ENCODE peak calls at places on chromosomes 1 and 21, in nine cellular contexts. W, H, X, N, O, U, R, K and Y are unnamed samples.

GRCh38 chr21:46060596-46061061 is 37.3 kb upstream of the COL6A2 start:
- DNase-seq in W (peak), H (no peak), X (no peak), N (no peak), O (peak), U (no peak), R (peak), K (peak), Y (no peak)

GRCh38 chr1:3454811-3455618 is 550 bp downstream of the ARHGEF16 start:
- DNase-seq in W (no peak), H (no peak), X (peak), N (peak), O (no peak), U (no peak), R (no peak), K (peak), Y (no peak)

GRCh38 chr1:244325056-244325764 is 126.5 kb downstream of the ADSS2 start:
- DNase-seq in W (no peak), H (peak), X (no peak), N (no peak), O (no peak), U (no peak), R (no peak), K (no peak), Y (no peak)

GRCh38 chr21:21101911-21102310 is 103.7 kb downstream of the NCAM2 start:
- DNase-seq in W (no peak), H (peak), X (peak), N (no peak), O (no peak), U (no peak), R (no peak), K (no peak), Y (no peak)

GRCh38 chr1:119774746-119775495 is 6.2 kb upstream of the HMGCS2 start:
- DNase-seq in W (peak), H (no peak), X (no peak), N (no peak), O (no peak), U (no peak), R (no peak), K (peak), Y (no peak)

GRCh38 chr1:23810818-23811420 is 10.4 kb upstream of the GALE start:
- DNase-seq in W (peak), H (no peak), X (no peak), N (no peak), O (no peak), U (no peak), R (peak), K (peak), Y (no peak)

GRCh38 chr1:70587803-70588465 is 176.9 kb downstream of the CTH start:
- DNase-seq in W (no peak), H (no peak), X (no peak), N (no peak), O (no peak), U (no peak), R (no peak), K (no peak), Y (no peak)

GRCh38 chr1:194024659-194025058 is 838.2 kb upstream of the B3GALT2 start:
- DNase-seq in W (peak), H (no peak), X (peak), N (no peak), O (no peak), U (no peak), R (no peak), K (no peak), Y (no peak)

GRCh38 chr1:212466437-212466836 is 33.7 kb downstream of the NENF start:
- DNase-seq in W (no peak), H (no peak), X (no peak), N (no peak), O (no peak), U (no peak), R (no peak), K (no peak), Y (no peak)

GRCh38 chr1:87872189-87872588 is 543.5 kb downstream of the LMO4 start:
- DNase-seq in W (no peak), H (no peak), X (no peak), N (no peak), O (no peak), U (no peak), R (no peak), K (no peak), Y (no peak)

GRCh38 chr1:169924063-169924462 is 30.4 kb upstream of the SCYL3 start:
- DNase-seq in W (no peak), H (no peak), X (no peak), N (no peak), O (no peak), U (no peak), R (no peak), K (no peak), Y (no peak)

GRCh38 chr1:216310776-216311175 is 112.5 kb downstream of the USH2A start:
- DNase-seq in W (peak), H (peak), X (peak), N (no peak), O (no peak), U (no peak), R (no peak), K (peak), Y (no peak)

GRCh38 chr21:38471766-38472165 is 26.5 kb downstream of the ERG start:
- DNase-seq in W (no peak), H (no peak), X (no peak), N (no peak), O (no peak), U (no peak), R (no peak), K (no peak), Y (no peak)

GRCh38 chr1:104387716-104388508 is 638.2 kb downstream of the AMY1C start:
- DNase-seq in W (no peak), H (no peak), X (no peak), N (no peak), O (no peak), U (no peak), R (no peak), K (no peak), Y (no peak)

GRCh38 chr1:172145656-172146055 is 274.8 kb upstream of the C1orf105 start:
- DNase-seq in W (no peak), H (no peak), X (no peak), N (no peak), O (no peak), U (no peak), R (no peak), K (no peak), Y (no peak)

GRCh38 chr1:5239911-5240310 is 585.5 kb downstream of the AJAP1 start:
- DNase-seq in W (no peak), H (no peak), X (no peak), N (no peak), O (no peak), U (no peak), R (no peak), K (no peak), Y (no peak)

GRCh38 chr1:154329551-154330131 is 4.3 kb downstream of the ATP8B2 start:
- DNase-seq in W (no peak), H (no peak), X (no peak), N (no peak), O (no peak), U (no peak), R (no peak), K (no peak), Y (no peak)

GRCh38 chr1:116259665-116260064 is 113.4 kb upstream of the ATP1A1 start:
- DNase-seq in W (no peak), H (no peak), X (no peak), N (no peak), O (no peak), U (no peak), R (no peak), K (peak), Y (no peak)

GRCh38 chr1:156233421-156234127 is 8.4 kb upstream of the BGLAP start:
- DNase-seq in W (peak), H (no peak), X (no peak), N (no peak), O (no peak), U (no peak), R (no peak), K (no peak), Y (no peak)

GRCh38 chr1:209662879-209663327 is 10.7 kb upstream of the LAMB3 start:
- DNase-seq in W (peak), H (no peak), X (no peak), N (no peak), O (no peak), U (no peak), R (no peak), K (no peak), Y (no peak)

GRCh38 chr21:24225432-24225831 is 1381.8 kb downstream of the MRPL39 start:
- DNase-seq in W (no peak), H (no peak), X (peak), N (no peak), O (no peak), U (no peak), R (no peak), K (no peak), Y (no peak)

GRCh38 chr1:170214980-170215910 is 69.5 kb downstream of the NTMT2 start:
- DNase-seq in W (no peak), H (no peak), X (no peak), N (no peak), O (peak), U (no peak), R (no peak), K (no peak), Y (no peak)

GRCh38 chr1:114696810-114697209 is 1.5 kb upstream of the AMPD1 start:
- DNase-seq in W (no peak), H (no peak), X (no peak), N (no peak), O (no peak), U (no peak), R (no peak), K (no peak), Y (no peak)

GRCh38 chr1:154407021-154407865 is 2.1 kb downstream of the IL6R start:
- DNase-seq in W (peak), H (no peak), X (no peak), N (no peak), O (no peak), U (no peak), R (peak), K (peak), Y (no peak)

GRCh38 chr1:81738902-81739301 is 61.8 kb upstream of the ADGRL2 start:
- DNase-seq in W (peak), H (no peak), X (no peak), N (no peak), O (no peak), U (no peak), R (no peak), K (no peak), Y (no peak)

GRCh38 chr1:71857862-71858261 is 424.5 kb downstream of the NEGR1 start:
- DNase-seq in W (no peak), H (no peak), X (no peak), N (no peak), O (no peak), U (no peak), R (no peak), K (no peak), Y (no peak)

GRCh38 chr1:239913141-239913585 is 178.5 kb upstream of the FMN2 start:
- DNase-seq in W (no peak), H (no peak), X (no peak), N (no peak), O (no peak), U (no peak), R (no peak), K (no peak), Y (no peak)

GRCh38 chr1:39204441-39205081 is at the start of gene MACF1:
- DNase-seq in W (peak), H (no peak), X (peak), N (no peak), O (peak), U (no peak), R (no peak), K (peak), Y (no peak)

GRCh38 chr1:9539829-9540550 is 725 bp downstream of the SLC25A33 start:
- DNase-seq in W (no peak), H (peak), X (peak), N (peak), O (peak), U (peak), R (no peak), K (peak), Y (no peak)

GRCh38 chr1:119968068-119968492 is 71.8 kb upstream of the ADAM30 start:
- DNase-seq in W (peak), H (peak), X (peak), N (peak), O (no peak), U (peak), R (peak), K (peak), Y (peak)

GRCh38 chr1:20126806-20127440 is 7.6 kb upstream of the PLA2G2D start:
- DNase-seq in W (no peak), H (no peak), X (no peak), N (no peak), O (no peak), U (no peak), R (no peak), K (no peak), Y (no peak)

GRCh38 chr1:25833158-25833557 is 13.4 kb downstream of the MTFR1L start:
- DNase-seq in W (no peak), H (no peak), X (no peak), N (no peak), O (no peak), U (no peak), R (no peak), K (no peak), Y (no peak)